ENCODE peak calls at places on chromosomes 1 and 21, in four cellular contexts. One of them, this sample, is unnamed.

GRCh38 chr1:53086504-53087070 is 24.6 kb downstream of the PODN start:
- DNase-seq in OCI-LY7: no peak
- DNase-seq in tibial artery: no peak
- DNase-seq in mammary epithelial cell: no peak
- DNase-seq in this sample: no peak

GRCh38 chr1:111647738-111648137 is 28.1 kb downstream of the RAP1A start:
- DNase-seq in OCI-LY7: no peak
- DNase-seq in tibial artery: no peak
- DNase-seq in mammary epithelial cell: no peak
- DNase-seq in this sample: no peak

GRCh38 chr1:25699501-25700089 is 83.0 kb downstream of the MAN1C1 start:
- DNase-seq in OCI-LY7: no peak
- DNase-seq in tibial artery: peak; percentile 83
- DNase-seq in mammary epithelial cell: no peak
- DNase-seq in this sample: no peak

GRCh38 chr1:182069028-182069466 is 7.5 kb upstream of the ZNF648 start:
- DNase-seq in OCI-LY7: peak; percentile 13
- DNase-seq in tibial artery: no peak
- DNase-seq in mammary epithelial cell: peak; percentile 56
- DNase-seq in this sample: no peak

GRCh38 chr1:64476251-64476952 is 6.5 kb downstream of the CACHD1 start:
- DNase-seq in OCI-LY7: no peak
- DNase-seq in tibial artery: no peak
- DNase-seq in mammary epithelial cell: peak; percentile 48
- DNase-seq in this sample: no peak

GRCh38 chr1:84991097-84991890 is 5.6 kb downstream of the MCOLN2 start:
- DNase-seq in OCI-LY7: peak; percentile 27
- DNase-seq in tibial artery: no peak
- DNase-seq in mammary epithelial cell: no peak
- DNase-seq in this sample: no peak

GRCh38 chr1:81801834-81802531 is 1.2 kb downstream of the ADGRL2 start:
- DNase-seq in OCI-LY7: no peak
- DNase-seq in tibial artery: peak; percentile 66
- DNase-seq in mammary epithelial cell: peak; percentile 57
- DNase-seq in this sample: peak; percentile 47

GRCh38 chr1:167357305-167357704 is 136.6 kb downstream of the POU2F1 start:
- DNase-seq in OCI-LY7: peak; percentile 95
- DNase-seq in tibial artery: no peak
- DNase-seq in mammary epithelial cell: no peak
- DNase-seq in this sample: no peak

GRCh38 chr1:94616503-94616902 is 74.9 kb upstream of the F3 start:
- DNase-seq in OCI-LY7: no peak
- DNase-seq in tibial artery: no peak
- DNase-seq in mammary epithelial cell: no peak
- DNase-seq in this sample: no peak

GRCh38 chr1:17606826-17607440 is 67.4 kb downstream of the ARHGEF10L start:
- DNase-seq in OCI-LY7: peak; percentile 63
- DNase-seq in tibial artery: peak; percentile 88
- DNase-seq in mammary epithelial cell: peak; percentile 42
- DNase-seq in this sample: peak; percentile 83

GRCh38 chr1:244012232-244012631 is 38.9 kb upstream of the ZBTB18 start:
- DNase-seq in OCI-LY7: no peak
- DNase-seq in tibial artery: no peak
- DNase-seq in mammary epithelial cell: peak; percentile 48
- DNase-seq in this sample: no peak

GRCh38 chr1:205840524-205840923 is 9.4 kb downstream of the PM20D1 start:
- DNase-seq in OCI-LY7: no peak
- DNase-seq in tibial artery: no peak
- DNase-seq in mammary epithelial cell: no peak
- DNase-seq in this sample: no peak

GRCh38 chr1:184982002-184982954 is 8.0 kb upstream of the NIBAN1 start:
- DNase-seq in OCI-LY7: peak; percentile 59
- DNase-seq in tibial artery: peak; percentile 84
- DNase-seq in mammary epithelial cell: peak; percentile 58
- DNase-seq in this sample: peak; percentile 93

GRCh38 chr1:94543003-94543402 is 1.4 kb upstream of the F3 start:
- DNase-seq in OCI-LY7: no peak
- DNase-seq in tibial artery: no peak
- DNase-seq in mammary epithelial cell: peak; percentile 69
- DNase-seq in this sample: no peak

GRCh38 chr1:147665521-147665920 is 4.8 kb downstream of the ACP6 start:
- DNase-seq in OCI-LY7: no peak
- DNase-seq in tibial artery: no peak
- DNase-seq in mammary epithelial cell: no peak
- DNase-seq in this sample: no peak

GRCh38 chr1:206059354-206059915 is 6.5 kb downstream of the RHEX start:
- DNase-seq in OCI-LY7: no peak
- DNase-seq in tibial artery: no peak
- DNase-seq in mammary epithelial cell: no peak
- DNase-seq in this sample: no peak

GRCh38 chr1:184387069-184387870 is 441 bp downstream of the C1orf21 start:
- DNase-seq in OCI-LY7: no peak
- DNase-seq in tibial artery: peak; percentile 69
- DNase-seq in mammary epithelial cell: peak; percentile 45
- DNase-seq in this sample: peak; percentile 83

GRCh38 chr1:5620997-5621396 is 371.2 kb downstream of the NPHP4 start:
- DNase-seq in OCI-LY7: peak; percentile 7
- DNase-seq in tibial artery: no peak
- DNase-seq in mammary epithelial cell: no peak
- DNase-seq in this sample: no peak

GRCh38 chr1:230218667-230219066 is 151.6 kb downstream of the GALNT2 start:
- DNase-seq in OCI-LY7: no peak
- DNase-seq in tibial artery: no peak
- DNase-seq in mammary epithelial cell: no peak
- DNase-seq in this sample: no peak

GRCh38 chr1:7117599-7118281 is 332.5 kb downstream of the CAMTA1 start:
- DNase-seq in OCI-LY7: no peak
- DNase-seq in tibial artery: peak; percentile 69
- DNase-seq in mammary epithelial cell: peak; percentile 87
- DNase-seq in this sample: peak; percentile 61

GRCh38 chr1:246147471-246148461 is 359.3 kb downstream of the SMYD3 start:
- DNase-seq in OCI-LY7: no peak
- DNase-seq in tibial artery: no peak
- DNase-seq in mammary epithelial cell: no peak
- DNase-seq in this sample: no peak

GRCh38 chr1:222240536-222241181 is 307.2 kb downstream of the HHIPL2 start:
- DNase-seq in OCI-LY7: no peak
- DNase-seq in tibial artery: no peak
- DNase-seq in mammary epithelial cell: peak; percentile 84
- DNase-seq in this sample: no peak

GRCh38 chr1:28412731-28413130 is 43.2 kb downstream of the PHACTR4 start:
- DNase-seq in OCI-LY7: no peak
- DNase-seq in tibial artery: no peak
- DNase-seq in mammary epithelial cell: peak; percentile 13
- DNase-seq in this sample: no peak

GRCh38 chr1:239386453-239387303 is at the start of gene CHRM3:
- DNase-seq in OCI-LY7: no peak
- DNase-seq in tibial artery: peak; percentile 65
- DNase-seq in mammary epithelial cell: peak; percentile 61
- DNase-seq in this sample: peak; percentile 77

GRCh38 chr1:34009340-34009975 is 145.6 kb downstream of the HMGB4 start:
- DNase-seq in OCI-LY7: no peak
- DNase-seq in tibial artery: no peak
- DNase-seq in mammary epithelial cell: no peak
- DNase-seq in this sample: no peak

GRCh38 chr1:61561666-61562065 is 163.3 kb downstream of the TM2D1 start:
- DNase-seq in OCI-LY7: no peak
- DNase-seq in tibial artery: no peak
- DNase-seq in mammary epithelial cell: peak; percentile 58
- DNase-seq in this sample: no peak

GRCh38 chr1:16606106-16606505 is 7.3 kb downstream of the NBPF1 start:
- DNase-seq in OCI-LY7: no peak
- DNase-seq in tibial artery: no peak
- DNase-seq in mammary epithelial cell: no peak
- DNase-seq in this sample: no peak

GRCh38 chr1:184825571-184825970 is 70.9 kb upstream of the EDEM3 start:
- DNase-seq in OCI-LY7: no peak
- DNase-seq in tibial artery: no peak
- DNase-seq in mammary epithelial cell: no peak
- DNase-seq in this sample: no peak

GRCh38 chr1:12475947-12476346 is 142.1 kb downstream of the DHRS3 start:
- DNase-seq in OCI-LY7: no peak
- DNase-seq in tibial artery: no peak
- DNase-seq in mammary epithelial cell: no peak
- DNase-seq in this sample: no peak

GRCh38 chr1:212110617-212111016 is 75.1 kb downstream of the DTL start:
- DNase-seq in OCI-LY7: no peak
- DNase-seq in tibial artery: no peak
- DNase-seq in mammary epithelial cell: no peak
- DNase-seq in this sample: no peak

GRCh38 chr1:27536767-27537166 is 46.8 kb upstream of the WASF2 start:
- DNase-seq in OCI-LY7: no peak
- DNase-seq in tibial artery: peak; percentile 87
- DNase-seq in mammary epithelial cell: peak; percentile 74
- DNase-seq in this sample: no peak

GRCh38 chr21:35508389-35508888 is 459.3 kb upstream of the RUNX1 start:
- DNase-seq in OCI-LY7: peak; percentile 17
- DNase-seq in tibial artery: peak; percentile 79
- DNase-seq in mammary epithelial cell: peak; percentile 56
- DNase-seq in this sample: no peak

GRCh38 chr1:65773391-65773790 is 19.3 kb upstream of the PDE4B start:
- DNase-seq in OCI-LY7: no peak
- DNase-seq in tibial artery: no peak
- DNase-seq in mammary epithelial cell: no peak
- DNase-seq in this sample: no peak

DNA sequence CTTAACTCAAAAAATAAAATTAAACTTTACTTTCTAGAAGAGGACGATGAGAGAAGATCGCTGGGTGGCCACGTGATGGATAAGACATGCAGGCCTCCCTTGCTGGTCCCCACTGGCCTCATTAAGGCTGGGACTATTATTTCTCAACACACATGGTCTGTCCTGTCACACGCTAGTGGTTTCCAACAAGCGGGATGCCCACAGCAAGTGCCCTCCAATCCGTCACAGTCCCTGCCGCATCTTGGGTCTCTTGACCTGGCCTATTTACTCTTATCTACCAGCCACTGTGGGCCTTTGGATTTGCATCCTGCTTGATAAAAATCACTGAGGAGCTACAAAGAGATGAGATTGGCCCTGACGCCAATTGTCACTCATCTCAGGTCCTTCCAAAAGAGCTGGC is 30.0 kb downstream of the CAPZB start:
- DNase-seq in OCI-LY7: no peak
- DNase-seq in tibial artery: no peak
- DNase-seq in mammary epithelial cell: no peak
- DNase-seq in this sample: no peak
- H3K4me1 ChIP-seq in OCI-LY7: peaks cover 5% of the 10 kb centered on the region
- H3K4me1 ChIP-seq in tibial artery: peaks cover 13% of the 10 kb centered on the region
- H3K4me1 ChIP-seq in mammary epithelial cell: peaks cover 31% of the 10 kb centered on the region
- H3K4me1 ChIP-seq in this sample: peaks cover 15% of the 10 kb centered on the region

GRCh38 chr1:228272831-228273571 is 65.2 kb downstream of the OBSCN start:
- DNase-seq in OCI-LY7: no peak
- DNase-seq in tibial artery: no peak
- DNase-seq in mammary epithelial cell: no peak
- DNase-seq in this sample: no peak
- H3K36me3 ChIP-seq in OCI-LY7: no peaks in the 10 kb centered on the region
- H3K36me3 ChIP-seq in tibial artery: no peaks in the 10 kb centered on the region
- H3K36me3 ChIP-seq in mammary epithelial cell: no peaks in the 10 kb centered on the region
- H3K36me3 ChIP-seq in this sample: no peaks in the 10 kb centered on the region

GRCh38 chr1:1000357-1001056 is 610 bp upstream of the HES4 start:
- DNase-seq in OCI-LY7: no peak
- DNase-seq in tibial artery: peak; percentile 93
- DNase-seq in mammary epithelial cell: peak; percentile 76
- DNase-seq in this sample: peak; percentile 94

GRCh38 chr1:1001631-1002300 is 1.9 kb upstream of the HES4 start:
- DNase-seq in OCI-LY7: peak; percentile 25
- DNase-seq in tibial artery: peak; percentile 90
- DNase-seq in mammary epithelial cell: peak; percentile 55
- DNase-seq in this sample: peak; percentile 95

GRCh38 chr1:998905-999796 is 746 bp downstream of the HES4 start:
- DNase-seq in OCI-LY7: no peak
- DNase-seq in tibial artery: no peak
- DNase-seq in mammary epithelial cell: peak; percentile 47
- DNase-seq in this sample: peak; percentile 61

GRCh38 chr1:999797-1000356 is at the start of gene HES4:
- DNase-seq in OCI-LY7: no peak
- DNase-seq in tibial artery: peak; percentile 96
- DNase-seq in mammary epithelial cell: peak; percentile 82
- DNase-seq in this sample: peak; percentile 98

GRCh38 chr1:1001057-1001630 is 1.2 kb upstream of the HES4 start:
- DNase-seq in OCI-LY7: no peak
- DNase-seq in tibial artery: no peak
- DNase-seq in mammary epithelial cell: no peak
- DNase-seq in this sample: peak; percentile 50
- H3K27ac ChIP-seq in OCI-LY7: no peak overlapping the region
- H3K27ac ChIP-seq in tibial artery: peak overlapping the region; percentile 100
- H3K27ac ChIP-seq in mammary epithelial cell: no peak overlapping the region
- H3K27ac ChIP-seq in this sample: no peak overlapping the region

GRCh38 chr1:54340876-54341275 is 65.3 kb downstream of the SSBP3 start:
- DNase-seq in OCI-LY7: no peak
- DNase-seq in tibial artery: no peak
- DNase-seq in mammary epithelial cell: no peak
- DNase-seq in this sample: no peak

GRCh38 chr1:54341763-54342162 is 64.4 kb downstream of the SSBP3 start:
- DNase-seq in OCI-LY7: no peak
- DNase-seq in tibial artery: no peak
- DNase-seq in mammary epithelial cell: no peak
- DNase-seq in this sample: no peak

GRCh38 chr1:54345116-54345515 is 61.1 kb downstream of the SSBP3 start:
- DNase-seq in OCI-LY7: no peak
- DNase-seq in tibial artery: no peak
- DNase-seq in mammary epithelial cell: no peak
- DNase-seq in this sample: no peak

GRCh38 chr1:54342306-54342705 is 63.9 kb downstream of the SSBP3 start:
- DNase-seq in OCI-LY7: no peak
- DNase-seq in tibial artery: no peak
- DNase-seq in mammary epithelial cell: no peak
- DNase-seq in this sample: no peak

DNA sequence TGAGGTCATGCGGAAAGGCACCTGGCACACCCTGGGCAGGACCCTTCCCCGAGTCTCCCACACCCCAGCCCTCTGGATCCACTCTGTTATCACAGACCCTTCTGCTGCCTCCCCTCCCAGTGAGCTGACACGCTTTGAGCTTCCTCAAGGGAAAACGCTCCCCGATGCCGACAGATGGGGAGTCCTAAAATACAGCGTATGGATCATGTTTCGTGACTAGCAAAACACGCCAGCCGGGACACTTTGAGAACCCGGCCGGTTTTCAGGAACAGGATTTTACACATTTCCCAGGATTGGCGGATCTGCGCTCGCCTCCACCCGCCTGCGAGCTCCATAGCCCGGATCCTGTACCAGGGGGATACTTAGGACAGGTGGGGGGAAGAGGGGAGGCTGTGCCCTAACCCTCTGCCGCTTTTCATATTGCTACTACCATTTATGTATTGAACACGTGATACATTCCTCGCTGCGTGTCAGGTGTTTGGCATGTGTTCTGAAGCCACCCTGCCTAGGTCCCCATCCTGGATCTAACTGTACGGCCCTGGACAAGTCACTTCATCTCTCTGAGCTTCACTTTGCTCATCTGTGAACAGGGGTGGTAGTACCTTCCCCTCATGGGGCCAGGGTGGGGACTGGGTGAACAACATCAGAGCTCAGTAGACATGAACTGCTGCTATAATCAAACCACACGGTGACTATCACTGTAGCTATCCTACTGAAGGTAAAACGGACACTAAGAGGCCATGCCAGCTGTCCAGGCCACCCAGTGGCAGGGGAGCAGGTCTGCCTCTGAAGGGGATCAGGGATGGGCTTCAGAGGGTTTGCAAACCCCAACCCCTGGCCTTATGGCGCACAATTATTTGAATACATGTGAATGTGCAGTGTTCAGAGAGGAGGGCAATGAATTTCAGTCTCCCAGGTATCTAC is 63.2 kb downstream of the SSBP3 start:
- DNase-seq in OCI-LY7: no peak
- DNase-seq in tibial artery: no peak
- DNase-seq in mammary epithelial cell: no peak
- DNase-seq in this sample: no peak
- H3K4me1 ChIP-seq in OCI-LY7: peaks cover 8% of the 10 kb centered on the region
- H3K4me1 ChIP-seq in tibial artery: no peaks in the 10 kb centered on the region
- H3K4me1 ChIP-seq in mammary epithelial cell: no peaks in the 10 kb centered on the region
- H3K4me1 ChIP-seq in this sample: no peaks in the 10 kb centered on the region